ENCODE peak calls at places on chromosome 11, in seven cellular contexts. E is fibroblast of mammary gland, X is tibial nerve, R is lower leg skin, Y is GM13977, M is tibial artery, G is chondrocyte. V is an unnamed sample.

GRCh38 chr11:97557399-97557798 is 1167.6 kb downstream of the JRKL start:
- DNase-seq in E (no peak), X (no peak), R (no peak), Y (no peak), M (no peak), G (no peak), V (no peak)

GRCh38 chr11:115886111-115886733 is 382.0 kb upstream of the CADM1 start:
- DNase-seq in E (no peak), X (no peak), R (no peak), Y (no peak), M (no peak), G (no peak), V (no peak)

GRCh38 chr11:76086713-76087635 is 119.3 kb downstream of the WNT11 start:
- DNase-seq in E (peak), X (no peak), R (no peak), Y (no peak), M (no peak), G (no peak), V (no peak)

GRCh38 chr11:100328626-100329340 is 358.3 kb upstream of the ARHGAP42 start:
- DNase-seq in E (peak), X (no peak), R (no peak), Y (no peak), M (no peak), G (no peak), V (no peak)

GRCh38 chr11:122724520-122724919 is 69.0 kb downstream of the UBASH3B start:
- DNase-seq in E (no peak), X (no peak), R (no peak), Y (no peak), M (no peak), G (no peak), V (no peak)

GRCh38 chr11:8613036-8613435 is 19.0 kb upstream of the STK33 start:
- DNase-seq in E (no peak), X (no peak), R (no peak), Y (no peak), M (no peak), G (no peak), V (no peak)

GRCh38 chr11:64877390-64878222 is 815 bp downstream of the EHD1 start:
- DNase-seq in E (no peak), X (no peak), R (no peak), Y (peak), M (no peak), G (peak), V (no peak)

GRCh38 chr11:122261546-122261945 is 145.5 kb upstream of the BLID start:
- DNase-seq in E (peak), X (no peak), R (no peak), Y (no peak), M (no peak), G (no peak), V (no peak)

GRCh38 chr11:114478768-114479167 is 39.5 kb downstream of the REXO2 start:
- DNase-seq in E (peak), X (no peak), R (no peak), Y (no peak), M (no peak), G (no peak), V (no peak)

GRCh38 chr11:120566176-120566575 is 54.6 kb downstream of the GRIK4 start:
- DNase-seq in E (no peak), X (no peak), R (no peak), Y (no peak), M (no peak), G (no peak), V (no peak)

GRCh38 chr11:129946965-129947364 is 51.6 kb upstream of the NFRKB start:
- DNase-seq in E (no peak), X (no peak), R (no peak), Y (no peak), M (no peak), G (no peak), V (no peak)

GRCh38 chr11:86174101-86175046 is 70.2 kb upstream of the EED start:
- DNase-seq in E (peak), X (peak), R (peak), Y (no peak), M (peak), G (no peak), V (no peak)

GRCh38 chr11:68665471-68665870 is 18.9 kb upstream of the GAL start:
- DNase-seq in E (no peak), X (no peak), R (no peak), Y (no peak), M (peak), G (peak), V (no peak)
- TF ChIP-seq CTCF in E (no peak), X (no peak), R (no peak), Y (no peak), M (no peak), G (no peak), V (no peak)

GRCh38 chr11:62627718-62628117 is 5.9 kb upstream of the B3GAT3 start:
- DNase-seq in E (no peak), X (no peak), R (no peak), Y (no peak), M (no peak), G (no peak), V (no peak)
- TF ChIP-seq CTCF in E (peak), X (no peak), R (no peak), Y (no peak), M (no peak), G (peak), V (no peak)

GRCh38 chr11:41612415-41612814 is 153.0 kb upstream of the LRRC4C start:
- DNase-seq in E (no peak), X (no peak), R (no peak), Y (no peak), M (no peak), G (no peak), V (no peak)
- TF ChIP-seq CTCF in E (no peak), X (no peak), R (no peak), Y (peak), M (no peak), G (no peak), V (no peak)

GRCh38 chr11:73376803-73377629 is 817 bp downstream of the RELT start:
- DNase-seq in E (peak), X (peak), R (no peak), Y (peak), M (peak), G (no peak), V (peak)
- TF ChIP-seq CTCF in E (no peak), X (no peak), R (peak), Y (no peak), M (no peak), G (no peak), V (no peak)

DNA sequence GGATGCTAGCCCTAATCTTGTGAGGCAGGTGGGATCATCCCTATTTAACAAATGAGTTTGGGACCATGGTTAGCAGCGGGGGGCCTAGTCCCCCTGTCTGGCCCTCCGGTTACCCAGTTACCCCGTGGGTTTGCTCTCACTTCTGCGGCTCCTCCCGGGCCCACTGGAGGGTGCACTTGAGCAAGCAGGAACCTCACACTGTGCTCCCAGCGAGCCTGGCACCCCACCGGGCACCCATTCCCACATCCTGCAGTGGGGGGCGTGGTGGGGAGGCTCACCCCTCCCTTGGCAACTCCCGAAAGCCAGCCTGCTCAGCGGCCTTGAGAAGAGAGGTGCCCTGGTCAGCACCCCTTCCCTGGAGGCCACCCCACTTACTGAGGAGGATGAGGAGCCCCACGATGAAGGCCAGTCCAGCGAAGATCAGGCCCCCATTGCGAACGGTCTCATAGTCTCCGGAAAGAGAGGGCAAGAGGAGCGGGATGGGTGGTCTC is 2.5 kb downstream of the FXYD2 start:
- DNase-seq in E (no peak), X (no peak), R (no peak), Y (no peak), M (no peak), G (peak), V (peak)
- TF ChIP-seq CTCF in E (peak), X (peak), R (no peak), Y (peak), M (peak), G (peak), V (peak)

DNA sequence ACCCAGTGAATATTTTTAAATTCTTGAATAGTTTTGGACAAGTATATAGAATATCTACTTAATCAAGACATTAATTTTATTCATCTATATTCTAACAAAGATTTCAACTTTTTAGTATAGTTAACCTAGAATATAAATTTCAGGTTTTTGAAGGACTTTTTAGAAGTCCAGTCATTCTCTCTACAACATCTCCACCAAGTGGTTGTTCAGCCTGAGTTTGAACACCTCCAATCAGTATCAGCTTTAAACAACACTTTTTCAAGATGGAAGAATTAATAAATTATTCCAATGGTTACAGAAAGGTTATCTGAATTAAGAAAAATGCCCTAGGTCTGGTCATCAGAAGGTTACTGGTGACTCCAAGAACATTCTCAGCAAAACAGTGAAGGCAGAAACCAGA is 31.8 kb downstream of the EIF3M start:
- DNase-seq in E (peak), X (no peak), R (no peak), Y (peak), M (no peak), G (no peak), V (no peak)
- TF ChIP-seq CTCF in E (peak), X (no peak), R (no peak), Y (peak), M (no peak), G (peak), V (peak)

GRCh38 chr11:134134167-134134566 is 65.3 kb downstream of the JAM3 start:
- DNase-seq in E (no peak), X (no peak), R (no peak), Y (no peak), M (no peak), G (no peak), V (no peak)
- TF ChIP-seq CTCF in E (no peak), X (no peak), R (no peak), Y (no peak), M (no peak), G (no peak), V (no peak)

V was measured in CD14-positive monocyte.